ENCODE peak calls at places on chromosomes 12 and 14, in four cellular contexts. M is astrocyte of the spinal cord, A is GM13976, D is HT1080. Q is an unnamed sample.

GRCh38 chr12:503111-503761 is 43.5 kb downstream of the B4GALNT3 start:
- DNase-seq in M (no peak), A (no peak), D (peak), Q (no peak)

GRCh38 chr12:89383235-89384049 is 31.1 kb upstream of the DUSP6 start:
- DNase-seq in M (no peak), A (no peak), D (no peak), Q (no peak)

GRCh38 chr12:23503544-23503943 is 445.9 kb downstream of the SOX5 start:
- DNase-seq in M (no peak), A (no peak), D (no peak), Q (no peak)

GRCh38 chr14:38129705-38130104 is 78.0 kb upstream of the SSTR1 start:
- DNase-seq in M (no peak), A (no peak), D (no peak), Q (no peak)

GRCh38 chr12:117093431-117093830 is 5.8 kb downstream of the TESC start:
- DNase-seq in M (no peak), A (no peak), D (no peak), Q (no peak)

GRCh38 chr12:70664463-70664862 is 27.2 kb upstream of the PTPRB start:
- DNase-seq in M (peak), A (no peak), D (no peak), Q (no peak)

GRCh38 chr12:123939716-123940626 is 32.7 kb downstream of the CCDC92 start:
- DNase-seq in M (no peak), A (no peak), D (no peak), Q (no peak)

GRCh38 chr14:87217023-87217422 is 776.0 kb downstream of the GALC start:
- DNase-seq in M (no peak), A (no peak), D (no peak), Q (no peak)

GRCh38 chr12:5966486-5967095 is 21.5 kb upstream of the ANO2 start:
- DNase-seq in M (no peak), A (no peak), D (no peak), Q (no peak)

GRCh38 chr12:57238854-57239554 is 9.5 kb downstream of the SHMT2 start:
- DNase-seq in M (peak), A (peak), D (peak), Q (no peak)

GRCh38 chr12:54393350-54393655 is 8.8 kb upstream of the ZNF385A start:
- DNase-seq in M (no peak), A (no peak), D (no peak), Q (no peak)

GRCh38 chr12:104006929-104007328 is 41.3 kb downstream of the TDG start:
- DNase-seq in M (peak), A (no peak), D (peak), Q (no peak)

GRCh38 chr12:7857916-7858315 is 14.8 kb downstream of the SLC2A14 start:
- DNase-seq in M (no peak), A (no peak), D (no peak), Q (no peak)

GRCh38 chr14:93049295-93049694 is 66.4 kb downstream of the ITPK1 start:
- DNase-seq in M (no peak), A (no peak), D (no peak), Q (no peak)

GRCh38 chr14:75016815-75017214 is 14.1 kb downstream of the EIF2B2 start:
- DNase-seq in M (no peak), A (no peak), D (no peak), Q (no peak)

GRCh38 chr12:11621797-11622423 is 27.6 kb upstream of the ETV6 start:
- DNase-seq in M (no peak), A (no peak), D (peak), Q (no peak)

GRCh38 chr12:39883411-39883810 is 222.5 kb downstream of the SLC2A13 start:
- DNase-seq in M (no peak), A (no peak), D (no peak), Q (no peak)

GRCh38 chr14:22976620-22977433 is 5.5 kb downstream of the AJUBA start:
- DNase-seq in M (peak), A (no peak), D (peak), Q (no peak)

GRCh38 chr14:63852817-63853730 is at the start of gene SYNE2:
- DNase-seq in M (peak), A (peak), D (peak), Q (no peak)

GRCh38 chr12:88662093-88662492 is 81.8 kb upstream of the KITLG start:
- DNase-seq in M (no peak), A (no peak), D (no peak), Q (no peak)

GRCh38 chr12:42213023-42213422 is 25.0 kb downstream of the YAF2 start:
- DNase-seq in M (peak), A (no peak), D (peak), Q (peak)

GRCh38 chr14:21385170-21385904 is 1.5 kb upstream of the SUPT16H start:
- DNase-seq in M (no peak), A (peak), D (no peak), Q (no peak)

GRCh38 chr12:9868271-9868815 is 811 bp downstream of the CLEC2B start:
- DNase-seq in M (no peak), A (no peak), D (no peak), Q (no peak)

GRCh38 chr12:12240671-12241345 is 26.0 kb downstream of the LRP6 start:
- DNase-seq in M (peak), A (no peak), D (no peak), Q (no peak)

GRCh38 chr14:93430319-93430801 is 379 bp upstream of the UNC79 start:
- DNase-seq in M (no peak), A (peak), D (no peak), Q (no peak)

GRCh38 chr12:42641231-42641630 is 51.7 kb upstream of the PRICKLE1 start:
- DNase-seq in M (peak), A (no peak), D (no peak), Q (no peak)

GRCh38 chr12:62977879-62978278 is 42.9 kb upstream of the PPM1H start:
- DNase-seq in M (no peak), A (no peak), D (no peak), Q (no peak)

GRCh38 chr12:94244165-94245133 is 96.1 kb downstream of the PLXNC1 start:
- DNase-seq in M (no peak), A (peak), D (peak), Q (no peak)

GRCh38 chr12:14048949-14049545 is 67.6 kb upstream of the GRIN2B start:
- DNase-seq in M (no peak), A (no peak), D (no peak), Q (no peak)

GRCh38 chr14:103628221-103628683 is 759 bp upstream of the KLC1 start:
- DNase-seq in M (peak), A (peak), D (peak), Q (no peak)

GRCh38 chr14:75196468-75196867 is 20.1 kb upstream of the TMED10 start:
- DNase-seq in M (no peak), A (no peak), D (no peak), Q (no peak)